ENCODE peak calls at places on chromosomes 11 and 22, in seven cellular contexts. One of them, this sample, is unnamed.

GRCh38 chr22:31829505-31829904 is 75.7 kb downstream of the DEPDC5 start:
- DNase-seq in H1: no peak
- DNase-seq in IMR-90: peak; percentile 97
- DNase-seq in mesendoderm: no peak
- DNase-seq in neuronal stem cell: no peak
- DNase-seq in trophoblast cell: peak; percentile 62
- DNase-seq in mesenchymal stem cell: peak; percentile 94
- DNase-seq in this sample: no peak

GRCh38 chr11:2289350-2289749 is 12.4 kb downstream of the C11orf21 start:
- DNase-seq in H1: no peak
- DNase-seq in IMR-90: no peak
- DNase-seq in mesenchymal stem cell: no peak
- DNase-seq in mesendoderm: no peak
- DNase-seq in neuronal stem cell: no peak
- DNase-seq in trophoblast cell: no peak
- DNase-seq in this sample: no peak

GRCh38 chr11:1461806-1462455 is 24.6 kb downstream of the MOB2 start:
- DNase-seq in mesenchymal stem cell: no peak
- DNase-seq in H1: no peak
- DNase-seq in mesendoderm: no peak
- DNase-seq in IMR-90: no peak
- DNase-seq in neuronal stem cell: no peak
- DNase-seq in trophoblast cell: no peak
- DNase-seq in this sample: no peak

GRCh38 chr11:130428692-130429681 is 578 bp upstream of the ADAMTS8 start:
- DNase-seq in mesenchymal stem cell: no peak
- DNase-seq in H1: no peak
- DNase-seq in IMR-90: no peak
- DNase-seq in trophoblast cell: no peak
- DNase-seq in mesendoderm: no peak
- DNase-seq in neuronal stem cell: no peak
- DNase-seq in this sample: no peak

GRCh38 chr11:92739020-92739419 is 230.4 kb upstream of the MTNR1B start:
- DNase-seq in H1: no peak
- DNase-seq in IMR-90: peak; percentile 29
- DNase-seq in mesenchymal stem cell: no peak
- DNase-seq in mesendoderm: no peak
- DNase-seq in trophoblast cell: peak; percentile 25
- DNase-seq in neuronal stem cell: no peak
- DNase-seq in this sample: no peak

GRCh38 chr22:48070083-48070482 is 1307.6 kb downstream of the TBC1D22A start:
- DNase-seq in IMR-90: no peak
- DNase-seq in mesenchymal stem cell: no peak
- DNase-seq in H1: no peak
- DNase-seq in trophoblast cell: no peak
- DNase-seq in mesendoderm: no peak
- DNase-seq in neuronal stem cell: no peak
- DNase-seq in this sample: no peak

GRCh38 chr11:75308116-75308515 is 43.3 kb downstream of the ARRB1 start:
- DNase-seq in neuronal stem cell: no peak
- DNase-seq in H1: no peak
- DNase-seq in mesendoderm: no peak
- DNase-seq in IMR-90: no peak
- DNase-seq in trophoblast cell: no peak
- DNase-seq in mesenchymal stem cell: no peak
- DNase-seq in this sample: no peak

GRCh38 chr11:95182397-95182796 is 48.6 kb downstream of the SESN3 start:
- DNase-seq in neuronal stem cell: no peak
- DNase-seq in mesendoderm: no peak
- DNase-seq in IMR-90: no peak
- DNase-seq in mesenchymal stem cell: no peak
- DNase-seq in trophoblast cell: no peak
- DNase-seq in H1: no peak
- DNase-seq in this sample: no peak

GRCh38 chr22:33362702-33363101 is 304.5 kb upstream of the SYN3 start:
- DNase-seq in trophoblast cell: no peak
- DNase-seq in IMR-90: no peak
- DNase-seq in mesendoderm: no peak
- DNase-seq in H1: no peak
- DNase-seq in mesenchymal stem cell: no peak
- DNase-seq in neuronal stem cell: no peak
- DNase-seq in this sample: no peak

GRCh38 chr11:56172256-56172835 is 4.1 kb upstream of the OR5J2 start:
- DNase-seq in H1: no peak
- DNase-seq in IMR-90: no peak
- DNase-seq in trophoblast cell: no peak
- DNase-seq in mesendoderm: no peak
- DNase-seq in mesenchymal stem cell: no peak
- DNase-seq in neuronal stem cell: no peak
- DNase-seq in this sample: no peak

GRCh38 chr11:117640041-117640440 is 157.0 kb downstream of the DSCAML1 start:
- DNase-seq in trophoblast cell: no peak
- DNase-seq in H1: no peak
- DNase-seq in mesendoderm: no peak
- DNase-seq in mesenchymal stem cell: no peak
- DNase-seq in neuronal stem cell: no peak
- DNase-seq in IMR-90: no peak
- DNase-seq in this sample: no peak

GRCh38 chr22:37219534-37219933 is 7.3 kb upstream of the SSTR3 start:
- DNase-seq in IMR-90: no peak
- DNase-seq in mesenchymal stem cell: no peak
- DNase-seq in trophoblast cell: no peak
- DNase-seq in mesendoderm: no peak
- DNase-seq in H1: no peak
- DNase-seq in neuronal stem cell: no peak
- DNase-seq in this sample: no peak

GRCh38 chr22:24035296-24035695 is 24.2 kb downstream of the CABIN1 start:
- DNase-seq in IMR-90: no peak
- DNase-seq in neuronal stem cell: no peak
- DNase-seq in H1: no peak
- DNase-seq in mesendoderm: no peak
- DNase-seq in trophoblast cell: no peak
- DNase-seq in mesenchymal stem cell: no peak
- DNase-seq in this sample: no peak

GRCh38 chr11:41978951-41979350 is 519.5 kb upstream of the LRRC4C start:
- DNase-seq in neuronal stem cell: no peak
- DNase-seq in mesendoderm: no peak
- DNase-seq in IMR-90: no peak
- DNase-seq in trophoblast cell: no peak
- DNase-seq in H1: no peak
- DNase-seq in mesenchymal stem cell: no peak
- DNase-seq in this sample: no peak

GRCh38 chr11:93895106-93895862 is 44.9 kb upstream of the VSTM5 start:
- DNase-seq in mesenchymal stem cell: peak; percentile 53
- DNase-seq in trophoblast cell: peak; percentile 30
- DNase-seq in mesendoderm: peak; percentile 81
- DNase-seq in neuronal stem cell: peak; percentile 54
- DNase-seq in H1: no peak
- DNase-seq in IMR-90: peak; percentile 82
- DNase-seq in this sample: no peak

GRCh38 chr22:44567846-44568493 is 69.9 kb upstream of the RTL6 start:
- DNase-seq in mesenchymal stem cell: peak; percentile 43
- DNase-seq in mesendoderm: peak; percentile 59
- DNase-seq in neuronal stem cell: no peak
- DNase-seq in trophoblast cell: peak; percentile 42
- DNase-seq in H1: no peak
- DNase-seq in IMR-90: peak; percentile 39
- DNase-seq in this sample: peak; percentile 62

GRCh38 chr11:111795333-111795985 is 29.3 kb upstream of the PPP2R1B start:
- DNase-seq in IMR-90: peak; percentile 82
- DNase-seq in H1: no peak
- DNase-seq in mesendoderm: no peak
- DNase-seq in trophoblast cell: peak; percentile 79
- DNase-seq in mesenchymal stem cell: no peak
- DNase-seq in neuronal stem cell: no peak
- DNase-seq in this sample: no peak

GRCh38 chr22:23532756-23533155 is 47.3 kb downstream of the IGLL1 start:
- DNase-seq in trophoblast cell: no peak
- DNase-seq in H1: no peak
- DNase-seq in neuronal stem cell: no peak
- DNase-seq in IMR-90: no peak
- DNase-seq in mesenchymal stem cell: no peak
- DNase-seq in mesendoderm: no peak
- DNase-seq in this sample: peak; percentile 21

GRCh38 chr11:62854013-62854824 is 14.8 kb upstream of the WDR74 start:
- DNase-seq in trophoblast cell: no peak
- DNase-seq in neuronal stem cell: no peak
- DNase-seq in mesenchymal stem cell: no peak
- DNase-seq in IMR-90: no peak
- DNase-seq in H1: no peak
- DNase-seq in mesendoderm: no peak
- DNase-seq in this sample: no peak

GRCh38 chr22:20602589-20603164 is 95.3 kb downstream of the MED15 start:
- DNase-seq in IMR-90: no peak
- DNase-seq in mesenchymal stem cell: no peak
- DNase-seq in mesendoderm: no peak
- DNase-seq in H1: no peak
- DNase-seq in neuronal stem cell: no peak
- DNase-seq in trophoblast cell: no peak
- DNase-seq in this sample: peak; percentile 24

GRCh38 chr22:22752199-22752555 is 107.8 kb downstream of the GGTLC2 start:
- DNase-seq in mesenchymal stem cell: no peak
- DNase-seq in H1: no peak
- DNase-seq in neuronal stem cell: no peak
- DNase-seq in trophoblast cell: no peak
- DNase-seq in mesendoderm: no peak
- DNase-seq in IMR-90: no peak
- DNase-seq in this sample: no peak

GRCh38 chr11:86262387-86262786 is 17.8 kb downstream of the EED start:
- DNase-seq in H1: no peak
- DNase-seq in IMR-90: no peak
- DNase-seq in mesenchymal stem cell: no peak
- DNase-seq in mesendoderm: no peak
- DNase-seq in trophoblast cell: no peak
- DNase-seq in neuronal stem cell: no peak
- DNase-seq in this sample: no peak

DNA sequence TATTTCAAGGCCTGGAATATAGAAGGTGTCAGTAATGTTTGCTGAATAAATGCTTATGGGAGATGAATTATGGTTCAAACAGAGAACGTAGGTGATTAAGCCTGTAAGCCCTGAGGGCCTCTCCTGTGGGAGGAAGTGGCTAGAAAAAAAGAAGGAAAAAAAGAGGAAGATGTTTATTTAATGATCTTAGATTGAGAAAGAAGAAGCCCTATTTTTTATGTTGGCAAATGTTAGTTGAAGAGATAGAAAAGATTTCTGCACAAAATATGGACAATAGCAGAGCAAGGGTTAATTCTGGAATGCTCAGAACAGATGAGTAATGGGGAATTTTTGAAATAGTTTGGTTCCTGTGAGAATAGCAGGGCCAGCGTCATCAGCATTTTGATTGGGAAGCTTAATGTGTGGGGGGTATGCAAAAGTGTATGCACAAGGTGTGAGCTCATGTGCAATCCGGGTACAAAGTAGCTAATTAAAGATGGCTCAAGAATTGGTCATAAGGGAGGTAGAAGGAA is 95.7 kb downstream of the TEAD1 start:
- DNase-seq in H1: no peak
- DNase-seq in mesenchymal stem cell: peak; percentile 71
- DNase-seq in IMR-90: peak; percentile 75
- DNase-seq in trophoblast cell: peak; percentile 73
- DNase-seq in mesendoderm: peak; percentile 79
- DNase-seq in neuronal stem cell: no peak
- DNase-seq in this sample: no peak
- H2AK5ac ChIP-seq in H1: no peak overlapping the region
- H2AK5ac ChIP-seq in mesenchymal stem cell: no peak overlapping the region
- H2AK5ac ChIP-seq in IMR-90: peak overlapping the region; percentile 86
- H2AK5ac ChIP-seq in trophoblast cell: peak overlapping the region; percentile 47
- H2AK5ac ChIP-seq in mesendoderm: no peak overlapping the region
- H2AK5ac ChIP-seq in neuronal stem cell: no peak overlapping the region
- H2AK5ac ChIP-seq in this sample: no peak overlapping the region

GRCh38 chr22:50207383-50208031 is 6.7 kb downstream of the SELENOO start:
- DNase-seq in trophoblast cell: no peak
- DNase-seq in mesendoderm: no peak
- DNase-seq in H1: no peak
- DNase-seq in neuronal stem cell: no peak
- DNase-seq in mesenchymal stem cell: no peak
- DNase-seq in IMR-90: no peak
- DNase-seq in this sample: no peak

GRCh38 chr22:50208430-50208938 is 7.7 kb downstream of the SELENOO start:
- DNase-seq in H1: no peak
- DNase-seq in trophoblast cell: no peak
- DNase-seq in mesenchymal stem cell: no peak
- DNase-seq in IMR-90: no peak
- DNase-seq in mesendoderm: no peak
- DNase-seq in neuronal stem cell: no peak
- DNase-seq in this sample: no peak

GRCh38 chr22:50208939-50209892 is 8.4 kb downstream of the SELENOO start:
- DNase-seq in mesendoderm: no peak
- DNase-seq in mesenchymal stem cell: no peak
- DNase-seq in IMR-90: no peak
- DNase-seq in H1: no peak
- DNase-seq in neuronal stem cell: no peak
- DNase-seq in trophoblast cell: no peak
- DNase-seq in this sample: no peak

GRCh38 chr22:50205781-50206569 is 5.2 kb downstream of the SELENOO start:
- DNase-seq in mesendoderm: no peak
- DNase-seq in H1: no peak
- DNase-seq in neuronal stem cell: no peak
- DNase-seq in mesenchymal stem cell: no peak
- DNase-seq in trophoblast cell: no peak
- DNase-seq in IMR-90: no peak
- DNase-seq in this sample: no peak

GRCh38 chr22:50206599-50206998 is 5.8 kb downstream of the SELENOO start:
- DNase-seq in mesenchymal stem cell: peak; percentile 80
- DNase-seq in mesendoderm: peak; percentile 82
- DNase-seq in H1: peak; percentile 49
- DNase-seq in IMR-90: peak; percentile 26
- DNase-seq in trophoblast cell: peak; percentile 35
- DNase-seq in neuronal stem cell: no peak
- DNase-seq in this sample: peak; percentile 84
- H2AK5ac ChIP-seq in mesenchymal stem cell: no peak overlapping the region
- H2AK5ac ChIP-seq in mesendoderm: no peak overlapping the region
- H2AK5ac ChIP-seq in H1: no peak overlapping the region
- H2AK5ac ChIP-seq in IMR-90: no peak overlapping the region
- H2AK5ac ChIP-seq in trophoblast cell: no peak overlapping the region
- H2AK5ac ChIP-seq in neuronal stem cell: no peak overlapping the region
- H2AK5ac ChIP-seq in this sample: no peak overlapping the region

GRCh38 chr11:72662036-72662435 is 12.2 kb downstream of the PDE2A start:
- DNase-seq in IMR-90: no peak
- DNase-seq in mesendoderm: peak; percentile 60
- DNase-seq in H1: no peak
- DNase-seq in neuronal stem cell: no peak
- DNase-seq in mesenchymal stem cell: no peak
- DNase-seq in trophoblast cell: no peak
- DNase-seq in this sample: no peak
- H2AK5ac ChIP-seq in IMR-90: no peak overlapping the region
- H2AK5ac ChIP-seq in mesendoderm: no peak overlapping the region
- H2AK5ac ChIP-seq in H1: no peak overlapping the region
- H2AK5ac ChIP-seq in neuronal stem cell: no peak overlapping the region
- H2AK5ac ChIP-seq in mesenchymal stem cell: no peak overlapping the region
- H2AK5ac ChIP-seq in trophoblast cell: no peak overlapping the region
- H2AK5ac ChIP-seq in this sample: no peak overlapping the region

DNA sequence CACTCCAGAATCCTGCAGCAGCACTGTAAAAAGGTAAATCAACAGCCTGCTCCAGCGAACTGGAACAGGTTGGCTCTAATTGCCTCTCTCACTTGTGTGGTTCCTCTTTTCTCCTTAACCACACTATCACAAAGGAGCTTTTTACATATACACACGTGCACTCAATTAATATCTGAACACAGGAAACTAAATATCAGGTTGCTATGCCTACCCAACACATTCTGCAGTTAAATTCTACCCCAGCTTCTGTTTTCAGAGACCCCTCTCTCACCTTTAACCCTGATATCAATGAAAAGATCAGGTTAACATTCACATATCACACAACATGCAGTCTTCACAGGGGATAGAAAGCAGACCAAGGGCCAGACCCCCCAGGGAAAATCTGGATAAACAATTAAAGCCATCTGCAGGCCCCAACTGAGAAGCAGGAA is 10.9 kb downstream of the RBFOX2 start:
- DNase-seq in H1: no peak
- DNase-seq in mesenchymal stem cell: no peak
- DNase-seq in neuronal stem cell: no peak
- DNase-seq in trophoblast cell: no peak
- DNase-seq in IMR-90: no peak
- DNase-seq in mesendoderm: peak; percentile 61
- DNase-seq in this sample: no peak
- H2AK5ac ChIP-seq in H1: no peak overlapping the region
- H2AK5ac ChIP-seq in mesenchymal stem cell: no peak overlapping the region
- H2AK5ac ChIP-seq in neuronal stem cell: no peak overlapping the region
- H2AK5ac ChIP-seq in trophoblast cell: no peak overlapping the region
- H2AK5ac ChIP-seq in IMR-90: no peak overlapping the region
- H2AK5ac ChIP-seq in mesendoderm: no peak overlapping the region
- H2AK5ac ChIP-seq in this sample: no peak overlapping the region